ENCODE peak calls at places on chromosomes 7 and 10, in four cellular contexts. O is MM.1S, T is cardiac muscle cell, C is AG04450. Y is an unnamed sample.

GRCh38 chr10:4241724-4242345 is 456.8 kb upstream of the KLF6 start:
- DNase-seq in C (peak; percentile 98), T (peak; percentile 44), O (no peak), Y (no peak)

GRCh38 chr7:22632674-22633073 is 94.3 kb upstream of the IL6 start:
- DNase-seq in T (no peak), O (no peak), C (no peak), Y (no peak)

GRCh38 chr10:132319853-132320669 is 11.9 kb upstream of the LRRC27 start:
- DNase-seq in C (peak; percentile 67), O (no peak), T (no peak), Y (no peak)

GRCh38 chr7:1948377-1948796 is 278.3 kb downstream of the ELFN1 start:
- DNase-seq in C (no peak), T (no peak), O (no peak), Y (peak; percentile 43)

GRCh38 chr10:96334888-96335526 is 23.8 kb downstream of the OPALIN start:
- DNase-seq in T (peak; percentile 61), O (peak; percentile 13), C (peak; percentile 10), Y (no peak)

GRCh38 chr10:5467634-5468255 is 31.6 kb downstream of the CALML5 start:
- DNase-seq in T (no peak), C (no peak), O (no peak), Y (no peak)

GRCh38 chr7:43694399-43694748 is 34.9 kb downstream of the COA1 start:
- DNase-seq in C (peak; percentile 68), O (no peak), T (no peak), Y (no peak)

GRCh38 chr7:150971242-150972048 is 6.7 kb downstream of the KCNH2 start:
- DNase-seq in C (no peak), O (no peak), T (no peak), Y (no peak)

GRCh38 chr7:24825931-24826661 is 68.8 kb upstream of the GSDME start:
- DNase-seq in C (no peak), O (no peak), T (no peak), Y (no peak)

GRCh38 chr7:131173148-131173890 is 154.4 kb upstream of the MKLN1 start:
- DNase-seq in O (no peak), C (no peak), T (no peak), Y (no peak)

GRCh38 chr10:14670551-14671240 is 104.0 kb downstream of the FAM107B start:
- DNase-seq in T (no peak), O (no peak), C (peak; percentile 77), Y (no peak)

GRCh38 chr7:80918909-80919721 is at the start of gene SEMA3C:
- DNase-seq in O (peak; percentile 86), T (peak; percentile 98), C (peak; percentile 87), Y (peak; percentile 94)

GRCh38 chr7:93205046-93205445 is 21.2 kb downstream of the HEPACAM2 start:
- DNase-seq in T (no peak), O (no peak), C (no peak), Y (no peak)

GRCh38 chr10:70902659-70903261 is 14.4 kb upstream of the PCBD1 start:
- DNase-seq in T (no peak), C (no peak), O (no peak), Y (no peak)

GRCh38 chr10:6877351-6878066 is 297.4 kb upstream of the PRKCQ start:
- DNase-seq in C (no peak), O (no peak), T (no peak), Y (no peak)

GRCh38 chr10:11746883-11747539 is 4.8 kb downstream of the ECHDC3 start:
- DNase-seq in O (no peak), C (no peak), T (peak; percentile 57), Y (no peak)

GRCh38 chr10:30434273-30435067 is 486 bp downstream of the MAP3K8 start:
- DNase-seq in T (peak; percentile 79), O (peak; percentile 73), C (no peak), Y (peak; percentile 95)

GRCh38 chr7:47278043-47278442 is 303.9 kb downstream of the TNS3 start:
- DNase-seq in C (no peak), O (no peak), T (no peak), Y (no peak)

GRCh38 chr7:70726951-70727378 is 405.0 kb upstream of the GALNT17 start:
- DNase-seq in O (no peak), C (no peak), T (no peak), Y (no peak)

GRCh38 chr7:27377988-27378387 is 135.4 kb downstream of the EVX1 start:
- DNase-seq in T (no peak), C (no peak), O (no peak), Y (no peak)

GRCh38 chr10:1058017-1058416 is 1.8 kb downstream of the WDR37 start:
- DNase-seq in T (no peak), C (no peak), O (no peak), Y (no peak)
- H3K4me3 ChIP-seq in T (no peak overlapping the region), C (no peak overlapping the region), O (no peak overlapping the region), Y (peak overlapping the region; percentile 85)

DNA sequence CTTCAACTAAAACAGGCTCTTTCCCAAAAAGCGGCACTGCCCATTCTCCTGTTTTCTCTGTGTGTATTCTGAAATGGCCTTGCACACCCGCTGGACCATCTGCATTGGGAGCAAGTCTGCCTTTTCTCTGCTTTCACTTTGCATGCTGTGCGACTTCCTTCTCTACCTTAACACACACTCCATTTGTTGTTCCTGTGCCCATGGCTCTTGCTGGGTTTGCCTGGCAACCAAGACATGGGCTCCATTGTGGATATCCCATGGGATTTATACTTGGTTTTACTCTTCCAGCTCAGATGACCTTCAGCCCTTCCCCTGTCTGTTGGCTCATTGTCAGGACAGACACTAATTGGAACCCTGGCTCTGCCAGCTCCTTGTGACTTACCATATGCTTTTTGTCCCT is 465.3 kb downstream of the REEP3 start:
- DNase-seq in O (no peak), T (no peak), C (no peak), Y (no peak)
- H3K9me3 ChIP-seq in O (no peaks in the 10 kb centered on the region), T (no peaks in the 10 kb centered on the region), C (no peaks in the 10 kb centered on the region), Y (no peaks in the 10 kb centered on the region)

GRCh38 chr10:112454910-112455779 is 8.1 kb downstream of the VTI1A start:
- DNase-seq in C (no peak), T (no peak), O (no peak), Y (no peak)
- H3K4me3 ChIP-seq in C (no peak overlapping the region), T (no peak overlapping the region), O (no peak overlapping the region), Y (no peak overlapping the region)

GRCh38 chr7:68505721-68506120 is 1092.6 kb upstream of the AUTS2 start:
- DNase-seq in T (no peak), C (no peak), O (no peak), Y (no peak)
- H3K9me3 ChIP-seq in T (no peaks in the 10 kb centered on the region), C (peaks cover 20% of the 10 kb centered on the region), O (no peaks in the 10 kb centered on the region), Y (peaks cover 8% of the 10 kb centered on the region)

GRCh38 chr10:74953214-74953613 is 126.8 kb downstream of the KAT6B start:
- DNase-seq in T (no peak), C (no peak), O (no peak), Y (no peak)
- H3K4me3 ChIP-seq in T (no peak overlapping the region), C (no peak overlapping the region), O (no peak overlapping the region), Y (no peak overlapping the region)

GRCh38 chr7:149584009-149584408 is 86.4 kb upstream of the ZNF746 start:
- DNase-seq in C (no peak), O (no peak), T (no peak), Y (no peak)

GRCh38 chr7:149584530-149584929 is 86.9 kb upstream of the ZNF746 start:
- DNase-seq in O (no peak), C (no peak), T (no peak), Y (no peak)

GRCh38 chr7:149588930-149589329 is 91.3 kb upstream of the ZNF746 start:
- DNase-seq in C (no peak), T (no peak), O (no peak), Y (no peak)

DNA sequence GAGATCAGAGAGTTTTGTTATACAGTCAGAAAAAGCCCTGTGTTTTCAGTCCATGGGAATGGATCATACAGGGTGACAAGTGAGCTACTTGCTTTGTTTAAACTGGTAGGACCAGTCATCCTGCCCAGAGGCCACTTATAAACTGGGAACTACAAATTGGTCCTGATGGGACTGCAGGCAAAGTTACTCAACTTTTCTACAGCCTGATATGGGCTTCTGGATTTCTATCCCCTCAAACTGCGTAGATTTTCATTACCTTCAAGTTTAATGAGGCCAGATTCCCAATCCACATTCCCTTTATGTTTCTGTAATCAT is 89.7 kb upstream of the ZNF746 start:
- DNase-seq in T (no peak), O (no peak), C (no peak), Y (no peak)
- H3K9me3 ChIP-seq in T (no peaks in the 10 kb centered on the region), O (no peaks in the 10 kb centered on the region), C (no peaks in the 10 kb centered on the region), Y (no peaks in the 10 kb centered on the region)

DNA sequence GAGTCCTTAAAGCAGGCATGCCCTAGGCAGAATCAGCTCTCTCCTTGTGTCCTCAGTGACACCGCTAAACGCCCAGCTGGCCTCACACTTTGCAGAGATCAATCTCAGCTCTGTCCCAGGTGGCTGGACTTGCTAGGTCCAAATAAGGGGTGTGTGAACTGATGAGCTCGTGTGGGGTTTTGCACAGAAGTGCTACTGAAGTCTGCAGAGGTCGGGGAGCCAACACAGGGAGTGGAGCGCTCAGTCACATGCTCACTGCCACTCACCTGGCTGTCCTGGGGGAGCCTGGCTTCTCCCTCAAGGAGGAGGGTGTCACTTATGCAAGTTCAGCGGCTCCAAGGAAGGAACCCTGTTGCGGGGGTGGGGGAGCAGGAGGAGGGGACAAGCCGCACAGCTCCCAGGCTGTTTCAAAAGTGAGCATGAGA is 2.0 kb downstream of the ELN start:
- DNase-seq in O (no peak), C (no peak), T (peak; percentile 81), Y (no peak)
- H3K4me3 ChIP-seq in O (no peak overlapping the region), C (no peak overlapping the region), T (no peak overlapping the region), Y (peak overlapping the region; percentile 60)